ENCODE peak calls at places on chromosome 16, in seven cellular contexts. W is AG09309, F is mucosa of descending colon, S is IMR-90, K is foreskin fibroblast, I is pancreas, H is HL-60. A is an unnamed sample.

GRCh38 chr16:89571636-89572035 is 3.9 kb upstream of the CPNE7 start:
- DNase-seq in K (no peak), S (no peak), H (no peak), F (no peak), I (no peak), W (no peak), A (no peak)

GRCh38 chr16:57669476-57670162 is 1.5 kb downstream of the ADGRG3 start:
- DNase-seq in K (no peak), S (no peak), W (no peak), I (no peak), H (peak; percentile 36), F (no peak), A (no peak)

GRCh38 chr16:4176794-4177438 is 60.7 kb upstream of the ADCY9 start:
- DNase-seq in S (peak; percentile 73), F (no peak), K (peak; percentile 65), I (no peak), H (peak; percentile 66), W (no peak), A (no peak)

GRCh38 chr16:66271074-66272060 is 95.1 kb upstream of the CDH5 start:
- DNase-seq in W (no peak), I (no peak), S (no peak), K (peak; percentile 48), F (no peak), H (no peak), A (no peak)

GRCh38 chr16:9854665-9855064 is 327.6 kb downstream of the GRIN2A start:
- DNase-seq in H (no peak), S (no peak), I (no peak), K (peak; percentile 94), W (peak; percentile 11), F (no peak), A (peak; percentile 7)

GRCh38 chr16:55479560-55480197 is 681 bp downstream of the MMP2 start:
- DNase-seq in K (no peak), F (no peak), H (no peak), I (no peak), W (no peak), S (no peak), A (no peak)

GRCh38 chr16:14020141-14020540 is 51.0 kb upstream of the MRTFB start:
- DNase-seq in W (no peak), H (no peak), F (no peak), S (no peak), K (no peak), I (no peak), A (no peak)

GRCh38 chr16:28931801-28932225 is at the start of gene CD19:
- DNase-seq in H (no peak), S (no peak), W (no peak), K (no peak), I (no peak), F (no peak), A (no peak)

GRCh38 chr16:50835358-50836060 is 93.6 kb downstream of the CYLD start:
- DNase-seq in W (no peak), S (no peak), K (no peak), I (no peak), F (no peak), H (no peak), A (no peak)

GRCh38 chr16:1709356-1709755 is 3.4 kb downstream of the MAPK8IP3 start:
- DNase-seq in S (no peak), W (no peak), H (no peak), K (no peak), I (no peak), F (no peak), A (no peak)

GRCh38 chr16:1708768-1709180 is 2.8 kb downstream of the MAPK8IP3 start:
- DNase-seq in S (peak; percentile 86), H (no peak), K (peak; percentile 67), I (no peak), W (no peak), F (no peak), A (no peak)

GRCh38 chr16:1706386-1707192 is 594 bp downstream of the MAPK8IP3 start:
- DNase-seq in I (peak; percentile 36), H (peak; percentile 54), S (peak; percentile 36), W (no peak), K (peak; percentile 61), F (no peak), A (no peak)

GRCh38 chr16:1707193-1707790 is 1.3 kb downstream of the MAPK8IP3 start:
- DNase-seq in I (peak; percentile 48), W (no peak), H (no peak), K (peak; percentile 62), S (peak; percentile 40), F (no peak), A (no peak)

GRCh38 chr16:1708083-1708767 is 2.2 kb downstream of the MAPK8IP3 start:
- DNase-seq in W (no peak), K (no peak), I (no peak), F (no peak), S (no peak), H (no peak), A (no peak)
- H3K4me3 ChIP-seq in W (peak overlapping the region; percentile 11), K (peak overlapping the region; percentile 97), I (no peak overlapping the region), F (no peak overlapping the region), S (no peak overlapping the region), H (no peak overlapping the region), A (peak overlapping the region; percentile 99)

GRCh38 chr16:27748868-27749546 is 199.1 kb downstream of the KATNIP start:
- DNase-seq in F (peak; percentile 72), H (peak; percentile 28), K (peak; percentile 94), S (peak; percentile 84), I (no peak), W (peak; percentile 66), A (peak; percentile 56)
- TF ChIP-seq CTCF in F (peak; percentile 17), H (no peak), K (peak; percentile 6), S (peak; percentile 8), I (no peak), W (no peak), A (peak; percentile 28)

GRCh38 chr16:54412777-54413455 is 126.3 kb upstream of the IRX3 start:
- DNase-seq in K (no peak), F (no peak), I (no peak), S (no peak), H (no peak), W (no peak), A (no peak)

GRCh38 chr16:54414671-54415070 is 128.1 kb upstream of the IRX3 start:
- DNase-seq in I (no peak), F (no peak), S (no peak), H (no peak), W (no peak), K (no peak), A (no peak)

GRCh38 chr16:54407596-54407995 is 121.0 kb upstream of the IRX3 start:
- DNase-seq in K (peak; percentile 69), W (no peak), I (no peak), F (no peak), S (peak; percentile 1), H (no peak), A (peak; percentile 71)

GRCh38 chr16:54409982-54410381 is 123.4 kb upstream of the IRX3 start:
- DNase-seq in K (no peak), H (no peak), W (no peak), I (no peak), S (no peak), F (no peak), A (no peak)

GRCh38 chr16:54411555-54411954 is 125.0 kb upstream of the IRX3 start:
- DNase-seq in W (no peak), S (no peak), H (no peak), F (peak; percentile 27), K (no peak), I (no peak), A (no peak)
- H3K4me3 ChIP-seq in W (no peak overlapping the region), S (no peak overlapping the region), H (no peak overlapping the region), F (no peak overlapping the region), K (no peak overlapping the region), I (no peak overlapping the region), A (no peak overlapping the region)

GRCh38 chr16:64397945-64398508 is 723.8 kb downstream of the CDH11 start:
- DNase-seq in W (no peak), H (no peak), F (no peak), I (no peak), K (no peak), S (peak; percentile 41), A (no peak)

GRCh38 chr16:64397042-64397441 is 724.8 kb downstream of the CDH11 start:
- DNase-seq in K (peak; percentile 57), W (no peak), I (no peak), H (no peak), S (peak; percentile 68), F (no peak), A (no peak)

GRCh38 chr16:64403352-64403751 is 718.5 kb downstream of the CDH11 start:
- DNase-seq in I (no peak), F (no peak), K (no peak), H (no peak), W (no peak), S (no peak), A (no peak)

GRCh38 chr16:64394061-64394460 is 727.8 kb downstream of the CDH11 start:
- DNase-seq in H (no peak), K (no peak), W (no peak), I (no peak), S (no peak), F (no peak), A (no peak)

DNA sequence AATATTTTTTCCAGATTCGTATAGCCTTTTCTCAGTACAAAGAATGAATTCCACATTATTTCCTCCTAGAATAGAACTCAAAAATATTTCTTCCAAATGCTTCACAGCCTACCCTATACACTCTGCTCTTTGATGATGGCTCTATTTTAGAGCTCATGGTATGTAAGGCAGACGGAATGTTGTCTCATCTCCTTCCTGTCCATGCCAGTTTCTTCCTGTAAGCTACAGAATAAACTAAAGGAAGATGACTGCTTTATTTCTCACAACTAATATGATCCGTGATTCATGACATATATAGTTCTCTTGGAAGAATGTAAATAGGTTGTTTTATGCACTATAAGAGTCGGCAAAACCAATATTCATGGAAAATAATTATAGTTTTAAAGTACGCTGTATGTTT is 723.1 kb downstream of the CDH11 start:
- DNase-seq in I (no peak), W (no peak), F (no peak), S (peak; percentile 39), H (no peak), K (no peak), A (no peak)
- TF ChIP-seq CTCF in I (no peak), W (no peak), F (no peak), S (no peak), H (no peak), K (no peak), A (no peak)

DNA sequence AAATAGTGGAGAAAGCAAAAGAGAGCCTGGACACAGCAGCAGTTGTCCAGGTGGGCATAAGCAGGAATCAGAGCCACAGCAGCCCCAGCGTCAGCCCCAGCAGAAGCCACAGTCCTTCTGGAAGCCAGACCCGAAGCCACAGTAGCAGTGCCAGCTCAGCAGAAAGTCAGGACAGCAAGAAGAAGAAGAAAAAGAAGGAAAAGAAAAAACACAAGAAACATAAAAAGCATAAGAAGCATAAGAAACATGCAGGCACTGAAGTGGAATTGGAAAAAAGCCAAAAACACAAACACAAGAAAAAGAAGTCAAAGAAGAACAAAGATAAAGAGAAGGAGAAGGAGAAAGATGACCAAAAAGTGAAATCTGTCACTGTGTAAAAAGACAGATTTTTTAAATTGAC is 32.7 kb downstream of the RBBP6 start:
- DNase-seq in H (no peak), K (no peak), S (no peak), W (no peak), F (no peak), I (no peak), A (no peak)
- H3K4me3 ChIP-seq in H (no peak overlapping the region), K (no peak overlapping the region), S (no peak overlapping the region), W (no peak overlapping the region), F (no peak overlapping the region), I (no peak overlapping the region), A (no peak overlapping the region)